ENCODE peak calls at places on chromosomes 7 and 10, in eight cellular contexts. K is mesenchymal stem cell; Q is fibroblast of lung; D is H9; T is neural progenitor cell; S is uterus; G is upper lobe of right lung; X is CD4-positive, CD25-positive, alpha-beta regulatory T cell. N is an unnamed sample. For H3K9me3, the result is how much of the 10 kb centered on the place peaks cover.

GRCh38 chr7:25622716-25623115 is 394.4 kb upstream of the NPVF start:
- DNase-seq in G (no peak), K (no peak), X (no peak), Q (no peak), D (no peak), S (no peak), T (no peak), N (no peak)

GRCh38 chr7:15916666-15917388 is 230.3 kb upstream of the MEOX2 start:
- DNase-seq in Q (peak), S (no peak), D (no peak), G (no peak), K (peak), T (no peak), X (no peak), N (no peak)

GRCh38 chr10:104925232-104925851 is 284.3 kb downstream of the SORCS3 start:
- DNase-seq in G (no peak), S (no peak), Q (peak), T (peak), X (no peak), K (no peak), D (peak), N (peak)

GRCh38 chr7:155808551-155809331 is 3.5 kb downstream of the SHH start:
- DNase-seq in S (no peak), Q (no peak), D (no peak), G (peak), K (no peak), T (peak), X (no peak), N (no peak)

GRCh38 chr7:121313220-121313792 is 15.5 kb upstream of the WNT16 start:
- DNase-seq in X (no peak), T (no peak), D (no peak), Q (no peak), G (no peak), K (no peak), S (no peak), N (no peak)

GRCh38 chr7:113283861-113284260 is 165.5 kb upstream of the SMIM30 start:
- DNase-seq in T (no peak), D (no peak), K (no peak), X (no peak), S (no peak), G (no peak), Q (peak), N (no peak)

GRCh38 chr10:102627446-102628293 is 16.6 kb upstream of the TRIM8 start:
- DNase-seq in Q (peak), S (peak), X (no peak), D (peak), G (peak), K (peak), T (peak), N (peak)

GRCh38 chr7:45924283-45924682 is 3.2 kb upstream of the IGFBP3 start:
- DNase-seq in X (no peak), K (peak), D (no peak), G (no peak), T (no peak), Q (peak), S (no peak), N (no peak)

GRCh38 chr7:13024323-13024722 is 336.9 kb downstream of the ARL4A start:
- DNase-seq in T (no peak), K (no peak), S (no peak), G (no peak), D (no peak), Q (no peak), X (no peak), N (no peak)

GRCh38 chr7:66698652-66699205 is 41.8 kb upstream of the RABGEF1 start:
- DNase-seq in D (no peak), X (no peak), G (no peak), Q (no peak), S (no peak), K (no peak), T (no peak), N (no peak)

GRCh38 chr7:128783143-128783799 is 7.7 kb upstream of the OPN1SW start:
- DNase-seq in S (peak), T (peak), X (no peak), G (no peak), K (peak), D (peak), Q (peak), N (peak)

GRCh38 chr7:38681882-38682281 is 50.7 kb upstream of the AMPH start:
- DNase-seq in K (no peak), S (no peak), T (no peak), X (no peak), Q (no peak), D (no peak), G (no peak), N (no peak)

GRCh38 chr10:60757422-60757895 is 20.8 kb upstream of the CDK1 start:
- DNase-seq in K (peak), T (peak), X (no peak), S (no peak), D (peak), G (no peak), Q (no peak), N (no peak)

GRCh38 chr7:14252458-14252857 is 263.0 kb upstream of the ETV1 start:
- DNase-seq in T (no peak), X (no peak), G (no peak), Q (no peak), D (no peak), K (no peak), S (no peak), N (no peak)

GRCh38 chr10:36621346-36621745 is 504.1 kb upstream of the ANKRD30A start:
- DNase-seq in Q (peak), T (no peak), G (no peak), D (no peak), S (no peak), K (peak), X (no peak), N (no peak)

GRCh38 chr10:103564799-103565365 is 71.4 kb downstream of the NEURL1 start:
- DNase-seq in D (peak), K (no peak), X (no peak), Q (no peak), T (peak), S (no peak), G (no peak), N (no peak)

GRCh38 chr10:27742195-27742925 is 3.3 kb downstream of the MKX start:
- DNase-seq in S (peak), X (peak), K (peak), T (peak), G (peak), D (peak), Q (peak), N (peak)

GRCh38 chr10:133173860-133174523 is 14.0 kb downstream of the KNDC1 start:
- DNase-seq in K (no peak), T (no peak), S (no peak), Q (no peak), G (no peak), D (no peak), X (no peak), N (no peak)

GRCh38 chr7:121561717-121562116 is 165.6 kb upstream of the FAM3C start:
- DNase-seq in K (no peak), G (no peak), T (no peak), D (no peak), X (no peak), S (no peak), Q (no peak), N (no peak)

GRCh38 chr10:24826022-24826421 is 102.3 kb upstream of the ARHGAP21 start:
- DNase-seq in G (no peak), T (no peak), K (peak), D (no peak), Q (peak), X (peak), S (no peak), N (no peak)

GRCh38 chr10:33139191-33139646 is 181.2 kb upstream of the ITGB1 start:
- DNase-seq in S (no peak), T (no peak), Q (peak), D (no peak), X (peak), G (no peak), K (no peak), N (no peak)

GRCh38 chr7:51080622-51081269 is 235.9 kb downstream of the COBL start:
- DNase-seq in Q (no peak), T (peak), K (no peak), S (no peak), G (no peak), D (peak), X (no peak), N (no peak)

GRCh38 chr10:79055100-79055782 is 13.5 kb upstream of the ZMIZ1 start:
- DNase-seq in K (no peak), X (no peak), Q (no peak), D (no peak), G (peak), T (no peak), S (no peak), N (no peak)

GRCh38 chr7:50531401-50531906 is 33.8 kb downstream of the DDC start:
- DNase-seq in K (no peak), Q (peak), S (no peak), T (peak), X (no peak), G (no peak), D (no peak), N (no peak)

DNA sequence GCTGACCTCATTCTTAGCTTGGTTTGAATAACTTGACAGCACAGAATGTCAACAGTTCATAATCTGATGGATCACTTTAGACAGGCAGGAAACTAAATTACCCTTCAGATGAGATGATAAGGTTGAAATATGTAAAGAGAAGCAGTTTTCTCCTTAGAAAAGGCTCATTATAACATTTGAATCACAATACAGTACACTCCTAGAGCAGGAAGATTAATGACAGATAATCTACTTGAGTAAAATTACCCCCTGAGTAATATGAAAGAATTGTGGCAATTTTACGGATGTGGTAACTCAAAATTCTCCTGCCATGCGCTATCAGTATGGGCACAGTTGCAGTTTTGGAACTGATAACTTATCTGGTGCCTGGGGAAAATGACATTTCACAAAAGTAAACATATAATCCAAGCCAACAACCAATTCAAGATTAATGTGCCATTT is 479.9 kb downstream of the KIF20B start:
- DNase-seq in S (no peak), Q (peak), G (no peak), X (no peak), K (peak), T (no peak), D (no peak), N (no peak)
- H3K9me3 ChIP-seq in S (under half), Q (under half), G (under half), X (under half), K (under half), T (under half), D (under half), N (under half)

DNA sequence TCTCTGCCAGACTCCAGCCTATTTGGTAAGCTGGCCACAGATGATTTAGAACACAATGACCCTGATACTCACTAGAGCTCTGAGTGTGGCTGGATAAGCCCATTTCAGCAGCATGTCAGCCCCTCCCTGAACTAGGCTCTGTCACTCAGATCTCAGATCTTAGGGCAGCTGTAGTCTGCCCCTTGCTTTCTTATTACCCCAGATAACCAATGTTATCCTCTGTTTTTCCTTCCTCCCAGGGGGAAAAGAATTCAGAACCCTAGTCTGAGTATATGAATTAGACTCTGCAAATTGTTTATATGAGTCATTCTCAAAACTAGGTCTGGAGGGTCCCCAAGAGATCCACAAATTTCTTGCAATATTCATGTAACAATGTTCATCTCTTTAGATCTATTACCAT is 286.2 kb downstream of the KCNMA1 start:
- DNase-seq in X (no peak), T (no peak), G (no peak), K (peak), S (no peak), D (no peak), Q (peak), N (no peak)
- H3K27ac ChIP-seq in X (no peak), T (no peak), G (no peak), K (peak), S (peak), D (no peak), Q (peak), N (no peak)

GRCh38 chr7:258476-259190 is 31.3 kb upstream of the FOXL3 start:
- DNase-seq in T (no peak), S (no peak), D (no peak), Q (no peak), K (no peak), X (no peak), G (peak), N (no peak)
- H3K9me3 ChIP-seq in T (under half), S (under half), D (under half), Q (under half), K (under half), X (under half), G (under half), N (under half)

GRCh38 chr7:136677456-136678365 is 190.7 kb upstream of the CHRM2 start:
- DNase-seq in Q (peak), T (no peak), K (peak), D (no peak), G (no peak), X (no peak), S (no peak), N (no peak)
- H3K27ac ChIP-seq in Q (peak), T (no peak), K (peak), D (no peak), G (no peak), X (no peak), S (no peak), N (no peak)

DNA sequence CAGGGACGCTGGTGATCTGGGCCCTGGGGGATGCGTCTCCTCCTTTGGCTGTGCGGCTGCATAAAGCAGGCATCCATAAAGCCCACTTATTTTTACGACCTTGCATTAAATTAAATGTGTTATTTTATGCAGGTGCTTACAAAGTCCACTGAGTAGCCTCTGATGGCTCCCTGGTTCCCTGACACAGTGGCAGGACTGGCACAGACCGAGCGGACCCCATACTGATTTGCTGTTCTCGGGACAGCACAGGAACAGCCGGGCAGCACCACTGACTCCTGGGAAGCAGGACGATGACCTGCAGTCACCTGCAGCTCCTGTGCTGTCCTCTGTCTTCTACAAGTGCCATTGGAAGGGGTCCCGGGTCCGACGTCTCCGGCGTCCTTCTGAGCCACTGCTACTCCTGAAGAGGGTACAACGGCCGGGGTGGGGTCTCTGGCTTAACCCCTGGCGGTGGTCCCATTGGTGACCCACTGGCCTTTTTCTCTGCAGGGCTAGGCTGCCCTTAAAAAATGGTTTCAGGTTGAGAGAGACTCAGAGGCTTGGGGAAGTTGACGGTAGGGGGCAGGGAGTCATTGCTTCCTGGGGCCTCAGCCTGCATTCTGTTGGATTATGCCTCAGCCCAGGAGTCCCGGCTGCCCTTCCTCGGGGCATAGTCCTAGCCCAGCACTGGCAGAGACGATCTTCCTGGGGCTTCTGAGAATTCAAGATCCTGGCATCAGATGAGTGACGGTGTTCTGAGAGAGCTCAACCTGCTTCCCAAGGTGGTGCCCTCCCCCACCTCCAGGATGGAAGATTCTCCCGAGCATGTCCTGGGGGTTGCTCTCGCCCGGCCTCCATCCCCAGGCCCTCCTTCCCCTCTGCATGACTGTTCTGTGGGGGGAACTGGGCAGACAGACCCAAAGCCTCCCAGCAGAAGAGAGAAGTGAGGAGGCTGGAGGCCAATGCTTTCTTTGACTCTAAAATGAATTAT is 330.1 kb downstream of the ADARB2 start:
- DNase-seq in K (no peak), Q (no peak), T (no peak), X (no peak), S (no peak), D (no peak), G (no peak), N (no peak)
- H3K9me3 ChIP-seq in K (under half), Q (under half), T (under half), X (under half), S (under half), D (under half), G (under half), N (under half)

DNA sequence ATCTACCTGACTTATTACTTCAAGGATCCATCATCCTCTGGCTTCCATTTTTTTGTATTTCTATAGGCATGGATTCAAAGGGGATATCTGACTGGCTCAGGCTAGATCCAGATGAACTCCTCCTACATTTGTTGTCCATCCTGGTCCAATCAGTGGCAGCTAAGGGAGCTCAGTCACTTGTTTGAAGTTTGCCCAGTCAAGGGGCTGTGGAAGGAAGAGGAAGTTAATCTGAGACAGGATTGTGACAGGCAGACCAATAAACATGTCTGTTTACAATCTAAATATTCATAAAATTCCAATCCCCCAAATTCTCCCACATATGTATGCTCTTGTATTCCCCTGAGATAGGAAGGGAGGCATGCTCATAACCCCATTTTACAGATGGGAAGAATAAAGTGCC is 48.7 kb downstream of the CAV1 start:
- DNase-seq in T (no peak), D (no peak), S (no peak), X (no peak), G (no peak), Q (no peak), K (no peak), N (no peak)
- H3K27ac ChIP-seq in T (no peak), D (no peak), S (no peak), X (no peak), G (no peak), Q (no peak), K (no peak), N (peak)

DNA sequence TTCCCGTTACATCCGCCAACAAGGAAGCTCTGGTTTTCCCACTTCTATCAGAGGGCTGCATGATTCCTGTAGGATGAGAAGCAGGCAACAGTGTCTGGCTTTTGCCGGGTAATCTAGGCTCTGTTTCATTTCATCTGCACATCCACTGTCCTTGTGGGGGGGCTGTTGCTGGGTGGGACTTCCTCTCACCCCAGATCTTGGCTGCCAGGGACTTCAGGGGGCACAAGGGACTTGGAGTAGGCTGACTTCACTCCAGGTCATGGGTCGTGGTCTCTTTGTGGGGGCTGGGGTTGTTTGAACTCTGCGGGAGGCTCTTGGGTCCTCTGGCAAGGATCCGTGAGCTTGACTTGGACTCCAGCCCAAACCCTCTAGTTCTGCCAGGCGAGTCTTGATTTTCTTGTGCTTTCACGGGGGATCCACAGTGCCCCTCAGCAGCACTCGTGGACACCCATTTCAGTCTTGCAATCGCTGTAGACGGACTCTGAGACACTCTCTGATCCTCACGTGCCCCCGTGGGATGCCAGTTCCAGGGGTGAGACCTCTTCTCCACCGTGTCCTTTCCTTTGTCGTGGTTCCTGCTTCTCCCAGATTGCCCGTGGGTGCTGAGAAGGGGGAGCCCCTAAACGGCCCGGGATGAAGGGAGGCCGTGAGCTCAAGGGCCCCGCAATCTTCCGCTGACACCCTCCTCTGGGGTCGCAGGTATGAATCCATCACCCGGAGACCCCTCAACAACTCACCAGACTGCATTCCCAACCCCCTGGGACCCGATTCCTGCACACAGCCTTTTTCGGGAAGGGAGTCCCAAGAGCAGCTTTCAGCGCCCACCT is 21.4 kb upstream of the ZNF273 start:
- DNase-seq in X (no peak), G (no peak), K (no peak), Q (no peak), S (no peak), D (peak), T (no peak), N (no peak)
- H3K9me3 ChIP-seq in X (under half), G (under half), K (under half), Q (under half), S (under half), D (under half), T (under half), N (under half)

DNA sequence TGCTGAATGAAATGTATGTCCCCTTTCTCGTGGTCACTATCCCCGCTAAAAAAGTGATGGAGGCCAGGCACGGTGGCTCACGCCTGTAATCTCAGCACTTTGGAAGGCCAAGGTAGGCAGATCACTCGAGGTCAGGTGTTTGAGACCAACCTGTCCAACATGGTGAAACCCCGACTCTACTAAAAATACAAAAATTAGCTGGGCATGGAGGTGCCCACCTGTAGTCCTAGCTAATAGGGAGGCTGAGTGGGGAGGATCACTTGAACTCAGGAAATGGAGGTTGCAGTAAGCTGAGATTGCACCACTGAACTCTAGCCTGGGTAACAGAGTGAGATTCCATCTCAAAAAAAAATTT is 91.4 kb upstream of the MKLN1 start:
- DNase-seq in K (no peak), T (no peak), X (no peak), G (no peak), Q (no peak), D (no peak), S (no peak), N (no peak)
- H3K27ac ChIP-seq in K (peak), T (no peak), X (peak), G (no peak), Q (peak), D (no peak), S (no peak), N (no peak)

GRCh38 chr7:63931057-63931600 is 67.5 kb upstream of the ZNF722 start:
- DNase-seq in Q (no peak), X (no peak), K (no peak), T (no peak), S (no peak), G (no peak), D (no peak), N (no peak)

GRCh38 chr7:63925262-63925625 is 73.4 kb upstream of the ZNF722 start:
- DNase-seq in Q (no peak), K (no peak), T (no peak), G (no peak), D (no peak), X (peak), S (no peak), N (no peak)

GRCh38 chr7:63927261-63927660 is 71.4 kb upstream of the ZNF722 start:
- DNase-seq in T (no peak), K (no peak), X (no peak), S (no peak), G (no peak), D (no peak), Q (no peak), N (no peak)

GRCh38 chr7:63925626-63926460 is 72.8 kb upstream of the ZNF722 start:
- DNase-seq in X (peak), T (no peak), Q (peak), D (no peak), G (peak), K (no peak), S (peak), N (peak)
- H3K9me3 ChIP-seq in X (under half), T (under half), Q (under half), D (half or more), G (under half), K (half or more), S (under half), N (under half)

GRCh38 chr10:71068811-71069411 is 143.5 kb upstream of the UNC5B start:
- DNase-seq in K (peak), S (no peak), T (peak), X (no peak), D (no peak), Q (peak), G (no peak), N (peak)
- H3K27ac ChIP-seq in K (no peak), S (no peak), T (no peak), X (no peak), D (no peak), Q (no peak), G (no peak), N (peak)